ENCODE peak calls at places on chromosomes 3 and 15, in five cellular contexts. I, R, W, O and K are unnamed samples.

GRCh38 chr15:38509152-38509551 is 55.2 kb downstream of the FAM98B start:
- DNase-seq in R (no peak), I (no peak), O (no peak), W (no peak), K (no peak)

GRCh38 chr15:28918141-28918983 is 32.6 kb downstream of the APBA2 start:
- DNase-seq in R (no peak), W (no peak), I (no peak), O (peak; percentile 34), K (no peak)

GRCh38 chr15:64597469-64597806 is 137.1 kb downstream of the ZNF609 start:
- DNase-seq in W (no peak), O (no peak), R (no peak), I (no peak), K (no peak)

GRCh38 chr3:129952956-129953355 is 21.6 kb upstream of the TRH start:
- DNase-seq in I (no peak), W (no peak), O (no peak), R (no peak), K (no peak)

GRCh38 chr15:101049282-101049681 is 130.1 kb downstream of the LRRK1 start:
- DNase-seq in R (peak; percentile 25), I (peak; percentile 7), W (no peak), O (no peak), K (peak; percentile 58)

GRCh38 chr3:111936967-111937366 is 41.9 kb upstream of the ABHD10 start:
- DNase-seq in O (no peak), W (peak; percentile 50), R (no peak), I (no peak), K (no peak)

GRCh38 chr3:146125946-146126345 is 35.0 kb downstream of the PLOD2 start:
- DNase-seq in R (no peak), O (no peak), I (no peak), W (peak; percentile 94), K (no peak)

GRCh38 chr3:156456771-156457224 is 98.1 kb downstream of the SSR3 start:
- DNase-seq in W (peak; percentile 13), O (no peak), I (no peak), R (no peak), K (no peak)

GRCh38 chr3:12967751-12968209 is 105.4 kb downstream of the IQSEC1 start:
- DNase-seq in R (peak; percentile 95), O (peak; percentile 95), I (peak; percentile 92), W (peak; percentile 83), K (peak; percentile 95)

GRCh38 chr3:64685800-64686445 is 1.9 kb downstream of the ADAMTS9 start:
- DNase-seq in I (peak; percentile 84), R (peak; percentile 95), W (peak; percentile 88), O (peak; percentile 90), K (peak; percentile 97)

GRCh38 chr15:58396181-58396580 is 35.6 kb upstream of the LIPC start:
- DNase-seq in W (peak; percentile 97), R (no peak), I (no peak), O (no peak), K (no peak)

GRCh38 chr3:121737644-121738043 is 11.9 kb downstream of the GOLGB1 start:
- DNase-seq in W (no peak), R (no peak), I (no peak), O (no peak), K (no peak)

GRCh38 chr3:78868570-78868969 is 899.2 kb downstream of the ROBO1 start:
- DNase-seq in R (no peak), O (no peak), I (no peak), W (no peak), K (no peak)

GRCh38 chr3:159766563-159767185 is 222.0 kb upstream of the IL12A start:
- DNase-seq in W (peak; percentile 63), R (no peak), I (no peak), O (no peak), K (no peak)

GRCh38 chr15:66743703-66744536 is 41.9 kb downstream of the SMAD6 start:
- DNase-seq in O (no peak), I (peak; percentile 59), R (no peak), W (no peak), K (no peak)

GRCh38 chr15:42457445-42458442 is 33.2 kb downstream of the ZNF106 start:
- DNase-seq in W (peak; percentile 94), I (peak; percentile 44), R (peak; percentile 90), O (peak; percentile 53), K (peak; percentile 86)

GRCh38 chr3:114565201-114565600 is 271.4 kb downstream of the TIGIT start:
- DNase-seq in W (no peak), I (no peak), O (no peak), R (peak; percentile 41), K (no peak)

GRCh38 chr3:14295777-14296176 is 106.6 kb upstream of the SLC6A6 start:
- DNase-seq in W (peak; percentile 18), I (no peak), O (no peak), R (no peak), K (no peak)

GRCh38 chr15:78223396-78224023 is 10.9 kb downstream of the ACSBG1 start:
- DNase-seq in R (peak; percentile 77), W (peak; percentile 7), O (peak; percentile 3), I (no peak), K (no peak)

GRCh38 chr3:109023656-109024254 is 70.1 kb upstream of the GUCA1C start:
- DNase-seq in I (peak; percentile 32), O (no peak), W (peak; percentile 47), R (peak; percentile 46), K (no peak)

GRCh38 chr15:90885432-90886290 is 1.4 kb downstream of the FES start:
- DNase-seq in R (peak; percentile 79), W (peak; percentile 51), O (peak; percentile 86), I (peak; percentile 77), K (no peak)

GRCh38 chr3:6228958-6229683 is 631.8 kb upstream of the GRM7 start:
- DNase-seq in O (no peak), R (no peak), I (no peak), W (no peak), K (no peak)

GRCh38 chr3:58490860-58491501 is 915 bp upstream of the KCTD6 start:
- DNase-seq in R (peak; percentile 45), O (no peak), W (no peak), I (no peak), K (peak; percentile 80)

GRCh38 chr3:148106062-148106461 is 591.6 kb upstream of the AGTR1 start:
- DNase-seq in W (no peak), I (no peak), O (no peak), R (no peak), K (no peak)

GRCh38 chr3:50600841-50601591 is 10.6 kb downstream of the CISH start:
- DNase-seq in W (peak; percentile 95), I (peak; percentile 97), R (peak; percentile 98), O (peak; percentile 96), K (peak; percentile 98)

GRCh38 chr3:187979543-187979942 is 174.4 kb upstream of the LPP start:
- DNase-seq in I (no peak), R (no peak), O (no peak), W (no peak), K (no peak)

GRCh38 chr3:130081371-130081881 is at the start of gene ALG1L2:
- DNase-seq in R (no peak), O (no peak), I (no peak), W (no peak), K (no peak)

GRCh38 chr3:10289077-10289476 is 3.7 kb downstream of the GHRL start:
- DNase-seq in O (no peak), W (no peak), I (no peak), R (no peak), K (no peak)

GRCh38 chr3:10291641-10292040 is 1.1 kb downstream of the GHRL start:
- DNase-seq in R (no peak), W (no peak), O (no peak), I (no peak), K (no peak)

GRCh38 chr3:10289785-10290355 is 2.9 kb downstream of the GHRL start:
- DNase-seq in W (no peak), I (no peak), R (no peak), O (no peak), K (no peak)

GRCh38 chr3:10291139-10291500 is 1.6 kb downstream of the GHRL start:
- DNase-seq in W (no peak), I (no peak), R (no peak), O (no peak), K (no peak)

DNA sequence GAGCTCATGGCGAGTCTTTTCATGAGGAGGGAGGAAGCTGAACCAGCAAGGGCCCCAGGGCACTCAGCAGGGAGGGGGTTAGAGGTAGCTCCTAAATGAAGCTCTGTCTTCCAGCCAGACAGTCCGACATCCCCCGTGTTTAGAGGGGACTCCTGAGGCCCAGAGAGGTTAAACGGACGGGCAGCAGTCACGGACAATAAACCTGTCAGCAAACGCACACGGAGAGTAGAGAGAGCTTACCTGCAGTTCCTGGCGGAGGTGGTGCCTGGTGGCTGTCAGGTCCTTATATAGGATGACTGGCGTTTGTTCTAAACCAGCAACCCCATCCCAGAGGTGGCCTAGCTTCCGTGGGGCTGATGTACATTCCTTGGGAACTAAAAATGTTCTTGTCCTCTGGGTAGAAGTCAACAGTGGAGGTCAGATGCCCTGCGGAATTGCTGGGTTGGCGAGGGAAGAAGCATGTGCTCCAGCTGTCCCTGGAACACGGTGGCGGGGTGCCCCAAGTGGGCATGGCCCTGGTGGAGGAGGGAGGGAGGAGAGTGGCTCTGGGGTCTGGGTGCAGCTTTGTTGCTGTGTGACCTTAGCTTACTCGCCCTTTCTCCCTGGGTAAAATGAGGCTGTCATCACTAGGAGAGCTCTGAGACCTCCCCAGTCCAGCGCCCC is 2.1 kb downstream of the GHRL start:
- DNase-seq in W (no peak), R (no peak), I (no peak), O (no peak), K (no peak)
- H3K4me3 ChIP-seq in W (no peak overlapping the region), R (no peak overlapping the region), I (no peak overlapping the region), O (no peak overlapping the region), K (no peak overlapping the region)

GRCh38 chr15:88624971-88625290 is 3.8 kb downstream of the AEN start:
- DNase-seq in I (no peak), R (no peak), O (no peak), W (no peak), K (no peak)
- H3K27ac ChIP-seq in I (peak overlapping the region; percentile 69), R (no peak overlapping the region), O (peak overlapping the region; percentile 51), W (no peak overlapping the region), K (peak overlapping the region; percentile 11)

GRCh38 chr3:149396476-149396875 is 19.0 kb upstream of the TM4SF1 start:
- DNase-seq in W (no peak), R (no peak), O (no peak), I (no peak), K (no peak)

GRCh38 chr3:149391960-149392359 is 14.5 kb upstream of the TM4SF1 start:
- DNase-seq in I (no peak), O (no peak), W (no peak), R (no peak), K (no peak)

GRCh38 chr3:149395107-149396089 is 17.9 kb upstream of the TM4SF1 start:
- DNase-seq in R (no peak), O (no peak), W (peak; percentile 67), I (no peak), K (no peak)

GRCh38 chr3:149390772-149391212 is 13.3 kb upstream of the TM4SF1 start:
- DNase-seq in R (no peak), I (no peak), W (peak; percentile 60), O (no peak), K (no peak)

GRCh38 chr3:149393355-149394165 is 16.1 kb upstream of the TM4SF1 start:
- DNase-seq in W (peak; percentile 83), O (peak; percentile 84), I (peak; percentile 84), R (peak; percentile 74), K (no peak)
- TF ChIP-seq CTCF in W (peak; percentile 97), O (peak; percentile 86), I (peak; percentile 88), R (peak; percentile 83), K (peak; percentile 52)

GRCh38 chr3:102179321-102180290 is 255.2 kb upstream of the ZPLD1 start:
- DNase-seq in I (no peak), W (peak; percentile 58), R (no peak), O (no peak), K (no peak)
- H3K4me3 ChIP-seq in I (no peak overlapping the region), W (peak overlapping the region; percentile 14), R (no peak overlapping the region), O (no peak overlapping the region), K (peak overlapping the region; percentile 9)

GRCh38 chr3:72318504-72319201 is 529.6 kb downstream of the SHQ1 start:
- DNase-seq in W (peak; percentile 53), O (no peak), I (peak; percentile 75), R (peak; percentile 68), K (no peak)
- H3K27ac ChIP-seq in W (peak overlapping the region; percentile 1), O (no peak overlapping the region), I (no peak overlapping the region), R (peak overlapping the region; percentile 73), K (peak overlapping the region; percentile 13)